ENCODE peak calls at places on chromosomes 12 and 14, in nine cellular contexts. F, D, S, N, W, T, E, Q and Y are unnamed samples.

GRCh38 chr14:71208702-71209357 is 301.6 kb downstream of the PCNX1 start:
- DNase-seq in F (no peak), D (no peak), S (no peak), N (no peak), W (no peak), T (no peak), E (no peak), Q (no peak), Y (no peak)

GRCh38 chr12:112524676-112525425 is 106.1 kb downstream of the PTPN11 start:
- DNase-seq in F (peak; percentile 64), D (no peak), S (peak; percentile 44), N (no peak), W (no peak), T (no peak), E (peak; percentile 64), Q (no peak), Y (no peak)

GRCh38 chr12:109716512-109717389 is 3.1 kb downstream of the FAM222A start:
- DNase-seq in F (no peak), D (no peak), S (no peak), N (peak; percentile 68), W (no peak), T (no peak), E (no peak), Q (no peak), Y (no peak)

GRCh38 chr14:91406982-91407381 is 10.6 kb downstream of the CCDC88C start:
- DNase-seq in F (no peak), D (no peak), S (no peak), N (no peak), W (no peak), T (no peak), E (no peak), Q (no peak), Y (no peak)

GRCh38 chr12:32881107-32881506 is 15.5 kb downstream of the PKP2 start:
- DNase-seq in F (no peak), D (no peak), S (no peak), N (no peak), W (no peak), T (no peak), E (peak; percentile 69), Q (no peak), Y (no peak)

GRCh38 chr14:94500264-94500663 is 9.0 kb downstream of the SERPINA12 start:
- DNase-seq in F (no peak), D (no peak), S (peak; percentile 4), N (no peak), W (no peak), T (no peak), E (no peak), Q (no peak), Y (no peak)

GRCh38 chr12:22974865-22975264 is 349.9 kb downstream of the ETNK1 start:
- DNase-seq in F (no peak), D (peak; percentile 91), S (no peak), N (no peak), W (no peak), T (no peak), E (no peak), Q (no peak), Y (no peak)

GRCh38 chr12:102888511-102888910 is 28.5 kb downstream of the PAH start:
- DNase-seq in F (peak; percentile 76), D (no peak), S (no peak), N (no peak), W (no peak), T (no peak), E (no peak), Q (no peak), Y (no peak)

GRCh38 chr14:51251486-51251885 is 11.4 kb downstream of the TMX1 start:
- DNase-seq in F (no peak), D (no peak), S (no peak), N (no peak), W (no peak), T (no peak), E (no peak), Q (no peak), Y (no peak)

GRCh38 chr14:104337381-104337780 is 199.0 kb downstream of the KIF26A start:
- DNase-seq in F (peak; percentile 20), D (no peak), S (no peak), N (no peak), W (no peak), T (no peak), E (no peak), Q (no peak), Y (no peak)

GRCh38 chr14:59632381-59632780 is 55.8 kb upstream of the CCDC175 start:
- DNase-seq in F (peak; percentile 86), D (peak; percentile 22), S (peak; percentile 73), N (peak; percentile 44), W (no peak), T (no peak), E (peak; percentile 62), Q (no peak), Y (no peak)

GRCh38 chr12:57983150-57983857 is 41.9 kb downstream of the ATP23 start:
- DNase-seq in F (peak; percentile 84), D (peak; percentile 29), S (peak; percentile 75), N (no peak), W (no peak), T (no peak), E (peak; percentile 36), Q (no peak), Y (no peak)

GRCh38 chr12:5369298-5369697 is 62.6 kb upstream of the NTF3 start:
- DNase-seq in F (no peak), D (no peak), S (no peak), N (no peak), W (no peak), T (no peak), E (no peak), Q (no peak), Y (no peak)

GRCh38 chr12:20415013-20415412 is 46.7 kb downstream of the PDE3A start:
- DNase-seq in F (no peak), D (no peak), S (no peak), N (no peak), W (no peak), T (no peak), E (no peak), Q (no peak), Y (no peak)